ENCODE peak calls at places on chromosomes 3 and 15, in five cellular contexts. O is neuronal stem cell, M is mesendoderm, Q is IMR-90, K is H9. R is an unnamed sample.

GRCh38 chr15:74453925-74454763 is 6.8 kb downstream of the UBL7 start:
- DNase-seq in Q (peak), K (no peak), M (no peak), O (no peak), R (no peak)

GRCh38 chr3:87627316-87627715 is 350.9 kb upstream of the POU1F1 start:
- DNase-seq in O (no peak), K (no peak), Q (no peak), M (no peak), R (no peak)

GRCh38 chr3:116087431-116087830 is 357.9 kb downstream of the LSAMP start:
- DNase-seq in M (no peak), O (no peak), K (no peak), Q (no peak), R (no peak)

GRCh38 chr3:14434105-14434504 is 31.7 kb downstream of the SLC6A6 start:
- DNase-seq in Q (peak), K (no peak), O (no peak), M (no peak), R (peak)

GRCh38 chr3:122416966-122417365 is 1.1 kb upstream of the WDR5B start:
- DNase-seq in Q (no peak), M (peak), K (no peak), O (no peak), R (peak)

GRCh38 chr15:71775857-71776256 is 34.5 kb upstream of the NR2E3 start:
- DNase-seq in O (no peak), K (no peak), M (no peak), Q (peak), R (peak)

GRCh38 chr3:192237992-192238608 is 489.2 kb downstream of the FGF12 start:
- DNase-seq in K (peak), O (no peak), M (no peak), Q (no peak), R (no peak)

GRCh38 chr15:42727740-42728355 is 9.1 kb downstream of the CDAN1 start:
- DNase-seq in M (no peak), O (no peak), Q (no peak), K (no peak), R (no peak)

GRCh38 chr3:13261908-13262307 is 158.2 kb downstream of the NUP210 start:
- DNase-seq in Q (no peak), O (no peak), K (no peak), M (no peak), R (no peak)

GRCh38 chr3:13259831-13260230 is 160.3 kb downstream of the NUP210 start:
- DNase-seq in Q (no peak), K (no peak), M (no peak), O (no peak), R (no peak)

GRCh38 chr3:13258986-13259514 is 161.1 kb downstream of the NUP210 start:
- DNase-seq in Q (no peak), O (no peak), M (no peak), K (no peak), R (no peak)

GRCh38 chr3:13261104-13261800 is 158.9 kb downstream of the NUP210 start:
- DNase-seq in M (no peak), K (no peak), O (no peak), Q (no peak), R (no peak)

DNA sequence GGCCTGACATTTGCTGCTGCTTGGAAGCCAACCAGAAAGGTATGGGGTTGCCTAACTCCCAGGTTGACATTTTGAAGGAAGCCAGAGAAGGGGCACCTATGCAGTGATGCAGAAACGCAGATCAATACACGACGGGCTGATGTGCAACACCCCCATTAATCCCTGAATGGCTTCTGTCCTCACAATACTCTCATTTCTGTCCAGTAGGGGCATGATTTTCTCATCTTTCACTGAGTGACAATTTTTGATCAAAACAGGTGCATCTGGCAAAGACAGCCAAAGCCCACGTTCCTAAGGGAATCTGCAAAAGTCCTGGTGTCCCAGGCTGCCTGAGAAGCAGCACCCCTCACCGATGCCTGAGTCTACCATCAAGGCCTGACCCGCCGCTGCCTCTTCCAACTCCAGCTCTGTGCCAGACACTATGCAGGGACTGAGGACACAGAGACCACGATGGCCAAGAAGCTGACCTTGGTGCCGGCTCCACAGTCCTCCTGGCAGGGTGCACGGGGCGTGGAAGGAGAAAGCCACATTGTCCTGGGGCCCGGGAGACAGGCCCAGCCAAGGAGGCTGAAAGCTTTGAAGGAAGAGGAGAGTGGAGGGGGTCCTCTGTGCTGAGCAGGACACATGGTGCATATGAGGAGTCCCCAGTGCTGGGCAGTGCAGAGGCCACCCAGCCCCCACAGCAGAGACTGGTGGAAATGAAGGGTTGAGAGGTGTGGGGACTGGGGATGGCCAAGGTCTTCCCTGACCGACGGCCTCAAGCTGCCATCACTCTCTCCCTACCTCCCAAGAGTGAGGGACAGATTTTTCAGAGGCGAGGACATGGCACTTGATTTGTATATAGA is 159.6 kb downstream of the NUP210 start:
- DNase-seq in O (no peak), M (no peak), Q (no peak), K (no peak), R (no peak)
- H2AK5ac ChIP-seq in O (peak), M (no peak), Q (no peak), K (no peak), R (no peak)

GRCh38 chr15:26013946-26014345 is 150.8 kb upstream of the ATP10A start:
- DNase-seq in K (no peak), O (no peak), M (peak), Q (no peak), R (no peak)
- H2AK5ac ChIP-seq in K (no peak), O (peak), M (no peak), Q (no peak), R (no peak)

DNA sequence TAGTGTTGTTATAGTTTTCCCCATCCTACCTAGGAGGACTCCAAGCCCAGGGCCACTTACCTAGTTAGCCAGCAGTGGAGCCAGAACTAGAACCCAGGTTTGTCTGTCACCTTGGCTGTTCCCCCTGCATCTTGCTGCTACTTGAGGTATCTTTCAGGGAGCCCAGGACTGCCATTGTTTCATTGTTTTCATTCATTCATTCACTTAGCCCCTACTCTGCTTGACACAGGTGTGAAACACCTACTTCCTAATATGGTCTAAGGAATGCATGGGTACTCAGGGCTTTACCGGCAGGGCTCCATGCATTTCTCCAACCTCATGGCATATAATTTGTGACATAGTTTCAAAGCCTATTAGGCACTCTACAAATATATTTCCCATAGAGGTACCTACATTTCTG is 266.6 kb upstream of the TPM1 start:
- DNase-seq in Q (no peak), O (no peak), M (peak), K (no peak), R (no peak)
- H2AK5ac ChIP-seq in Q (no peak), O (no peak), M (peak), K (no peak), R (no peak)

DNA sequence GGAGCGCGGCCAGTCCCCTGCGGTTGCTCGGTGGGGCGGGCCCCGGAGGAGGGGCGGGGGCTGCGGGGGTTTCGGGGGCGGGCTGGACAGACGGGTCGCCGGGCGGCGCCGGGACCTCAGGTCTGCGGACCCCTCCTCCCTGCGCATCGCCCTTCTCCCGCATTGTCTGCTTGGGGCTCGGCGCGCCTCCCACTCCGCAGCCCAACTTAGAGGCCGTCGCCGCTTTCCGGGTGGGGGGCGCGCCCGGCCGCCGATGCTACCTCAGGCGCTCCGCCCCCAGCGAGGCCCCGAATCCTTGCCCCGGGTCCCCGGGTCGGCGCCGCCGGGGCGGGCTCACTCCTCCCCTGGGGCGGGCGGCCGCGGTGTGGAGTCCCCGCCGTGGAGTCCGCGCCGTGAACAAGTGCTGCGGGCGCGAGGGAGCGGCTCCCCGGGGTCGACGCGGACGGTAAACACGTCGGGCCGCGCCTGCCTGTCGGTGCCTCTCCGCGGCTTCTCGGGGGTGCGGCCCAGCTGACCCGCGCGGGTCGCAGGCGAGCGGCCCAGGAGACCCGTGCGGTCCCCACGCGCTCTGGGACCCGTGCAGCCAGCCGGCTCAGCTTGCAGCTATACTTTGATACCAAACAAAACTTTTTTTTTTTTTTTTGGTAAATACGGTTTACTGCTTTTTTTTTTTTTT is 595 bp downstream of the AKAP13 start:
- DNase-seq in O (peak), M (no peak), K (no peak), Q (no peak), R (peak)
- H2AK5ac ChIP-seq in O (no peak), M (no peak), K (no peak), Q (no peak), R (no peak)

R was measured in mesenchymal stem cell.